ENCODE peak calls at places on chromosome 16, in five cellular contexts. Z is AG04450, I is cardiac septum, O is NCI-H524 treated with DMSO at 0.1 percent for 48 hours, A is T-helper 9 cell. T is an unnamed sample.

GRCh38 chr16:27389272-27389961 is 12.6 kb upstream of the IL21R start:
- DNase-seq in I (no peak), A (no peak), Z (no peak), O (no peak), T (no peak)

GRCh38 chr16:82655315-82655714 is 28.5 kb downstream of the CDH13 start:
- DNase-seq in I (no peak), O (no peak), Z (peak), A (peak), T (no peak)

GRCh38 chr16:89931964-89932363 is 8.8 kb downstream of the TUBB3 start:
- DNase-seq in A (no peak), I (no peak), O (no peak), Z (no peak), T (no peak)

GRCh38 chr16:27498426-27498825 is 51.3 kb downstream of the GTF3C1 start:
- DNase-seq in Z (no peak), A (no peak), O (no peak), I (no peak), T (no peak)

GRCh38 chr16:71777329-71777728 is 31.3 kb downstream of the AP1G1 start:
- DNase-seq in Z (no peak), I (no peak), A (no peak), O (no peak), T (no peak)

GRCh38 chr16:62363451-62363850 is 327.2 kb upstream of the CDH8 start:
- DNase-seq in O (peak), A (no peak), I (no peak), Z (no peak), T (peak)

GRCh38 chr16:11913425-11914079 is 2.2 kb downstream of the GSPT1 start:
- DNase-seq in O (no peak), Z (no peak), A (peak), I (no peak), T (no peak)

GRCh38 chr16:51523400-51523799 is 372.3 kb upstream of the SALL1 start:
- DNase-seq in O (no peak), Z (no peak), A (no peak), I (no peak), T (no peak)

GRCh38 chr16:4172070-4172469 is 55.8 kb upstream of the ADCY9 start:
- DNase-seq in I (no peak), Z (peak), A (no peak), O (no peak), T (no peak)

GRCh38 chr16:57757326-57757786 is 21.8 kb downstream of the KATNB1 start:
- DNase-seq in I (peak), A (peak), Z (peak), O (no peak), T (no peak)

GRCh38 chr16:85457366-85457765 is 155.8 kb upstream of the GSE1 start:
- DNase-seq in Z (no peak), A (no peak), O (no peak), I (no peak), T (no peak)

GRCh38 chr16:72921620-72922019 is 126.3 kb downstream of the ZFHX3 start:
- DNase-seq in Z (no peak), O (no peak), A (no peak), I (peak), T (no peak)

GRCh38 chr16:66888647-66889615 is 8.6 kb downstream of the PDP2 start:
- DNase-seq in I (no peak), A (no peak), O (no peak), Z (no peak), T (no peak)

GRCh38 chr16:54856871-54857270 is 73.8 kb upstream of the IRX5 start:
- DNase-seq in O (no peak), A (no peak), I (no peak), Z (no peak), T (no peak)

GRCh38 chr16:89890886-89891657 is 17.7 kb downstream of the TCF25 start:
- DNase-seq in I (no peak), A (no peak), Z (no peak), O (no peak), T (no peak)

GRCh38 chr16:88999457-89000206 is 22.6 kb upstream of the CBFA2T3 start:
- DNase-seq in A (no peak), Z (no peak), I (no peak), O (no peak), T (no peak)

GRCh38 chr16:50547340-50547865 is 793 bp upstream of the NKD1 start:
- DNase-seq in A (peak), I (no peak), O (peak), Z (no peak), T (no peak)

GRCh38 chr16:11058820-11059219 is 114.5 kb downstream of the CLEC16A start:
- DNase-seq in A (no peak), O (no peak), I (no peak), Z (no peak), T (no peak)

GRCh38 chr16:56356276-56357241 is 68.8 kb downstream of the AMFR start:
- DNase-seq in A (peak), I (peak), Z (peak), O (peak), T (no peak)

GRCh38 chr16:67238806-67239470 is 8.3 kb downstream of the FHOD1 start:
- DNase-seq in A (no peak), I (no peak), O (no peak), Z (no peak), T (no peak)

GRCh38 chr16:24507959-24508358 is 31.4 kb upstream of the RBBP6 start:
- DNase-seq in O (no peak), Z (no peak), A (no peak), I (no peak), T (no peak)

GRCh38 chr16:48381201-48381600 is 4.0 kb downstream of the SIAH1 start:
- DNase-seq in Z (no peak), I (no peak), O (no peak), A (no peak), T (no peak)

GRCh38 chr16:12089492-12090161 is 113.1 kb downstream of the SNX29 start:
- DNase-seq in A (peak), Z (peak), I (peak), O (no peak), T (no peak)

GRCh38 chr16:31090540-31090939 is 1.8 kb upstream of the PRSS53 start:
- DNase-seq in A (no peak), I (no peak), Z (no peak), O (no peak), T (no peak)

GRCh38 chr16:785563-786535 is 2.3 kb downstream of the RPUSD1 start:
- DNase-seq in Z (no peak), A (peak), I (peak), O (no peak), T (no peak)

GRCh38 chr16:54285414-54286066 is 1.0 kb downstream of the IRX3 start:
- DNase-seq in Z (no peak), A (no peak), I (peak), O (no peak), T (no peak)

GRCh38 chr16:85088570-85089214 is 23.6 kb downstream of the CIBAR2 start:
- DNase-seq in Z (no peak), I (no peak), A (no peak), O (no peak), T (no peak)

GRCh38 chr16:370443-370842 is at the start of gene MRPL28:
- DNase-seq in O (peak), Z (peak), I (peak), A (peak), T (peak)

GRCh38 chr16:14088155-14088753 is 17.1 kb downstream of the MRTFB start:
- DNase-seq in I (no peak), A (no peak), O (no peak), Z (no peak), T (no peak)

GRCh38 chr16:17266606-17267313 is 204.0 kb downstream of the XYLT1 start:
- DNase-seq in I (no peak), Z (no peak), O (no peak), A (no peak), T (no peak)

GRCh38 chr16:81723098-81723723 is 55.9 kb upstream of the PLCG2 start:
- DNase-seq in O (peak), Z (no peak), I (no peak), A (no peak), T (peak)

GRCh38 chr16:66511615-66512500 is 38.1 kb downstream of the TK2 start:
- DNase-seq in Z (peak), I (no peak), O (no peak), A (no peak), T (no peak)

GRCh38 chr16:22328081-22328725 is 31.0 kb downstream of the POLR3E start:
- DNase-seq in Z (no peak), A (no peak), I (no peak), O (no peak), T (no peak)

GRCh38 chr16:11139624-11140375 is 116.2 kb downstream of the SOCS1 start:
- DNase-seq in Z (no peak), O (no peak), I (no peak), A (no peak), T (no peak)

GRCh38 chr16:85421338-85422123 is 191.6 kb upstream of the GSE1 start:
- DNase-seq in I (peak), A (no peak), O (no peak), Z (no peak), T (no peak)

GRCh38 chr16:18827890-18828289 is 26.5 kb upstream of the ARL6IP1 start:
- DNase-seq in A (no peak), I (no peak), Z (no peak), O (no peak), T (no peak)

GRCh38 chr16:81610144-81610842 is 165.7 kb downstream of the CMIP start:
- DNase-seq in I (peak), Z (no peak), O (no peak), A (no peak), T (no peak)

GRCh38 chr16:3508736-3509135 is 7.9 kb downstream of the CLUAP1 start:
- DNase-seq in O (no peak), A (no peak), Z (no peak), I (no peak), T (no peak)

GRCh38 chr16:50653056-50653455 is 28.1 kb downstream of the SNX20 start:
- DNase-seq in I (no peak), A (no peak), O (peak), Z (no peak), T (no peak)

GRCh38 chr16:68367034-68367433 is 56.2 kb downstream of the PRMT7 start:
- DNase-seq in O (no peak), A (peak), I (no peak), Z (no peak), T (no peak)

T was measured in NCI-H1048.